ENCODE peak calls at places on chromosomes 6 and 20, in six cellular contexts. One of them, this sample, is unnamed.

GRCh38 chr6:15401769-15402250 is 155.9 kb downstream of the JARID2 start:
- DNase-seq in A549: no peak
- DNase-seq in HFF-Myc: no peak
- DNase-seq in NCI-H1105: no peak
- DNase-seq in PC-3: peak; percentile 31
- DNase-seq in mesothelial cell of epicardium: no peak
- DNase-seq in this sample: no peak

GRCh38 chr20:47309806-47310426 is 46.6 kb downstream of the ZMYND8 start:
- DNase-seq in A549: no peak
- DNase-seq in HFF-Myc: no peak
- DNase-seq in NCI-H1105: no peak
- DNase-seq in PC-3: no peak
- DNase-seq in mesothelial cell of epicardium: no peak
- DNase-seq in this sample: no peak

GRCh38 chr6:150196942-150197745 is 54.3 kb downstream of the PPP1R14C start:
- DNase-seq in A549: no peak
- DNase-seq in HFF-Myc: no peak
- DNase-seq in NCI-H1105: no peak
- DNase-seq in PC-3: no peak
- DNase-seq in mesothelial cell of epicardium: no peak
- DNase-seq in this sample: no peak

GRCh38 chr6:111626446-111626845 is 20.8 kb upstream of the TRAF3IP2 start:
- DNase-seq in A549: no peak
- DNase-seq in HFF-Myc: no peak
- DNase-seq in NCI-H1105: peak; percentile 42
- DNase-seq in PC-3: no peak
- DNase-seq in mesothelial cell of epicardium: no peak
- DNase-seq in this sample: peak; percentile 87

GRCh38 chr20:61640171-61640570 is 388.1 kb downstream of the CDH4 start:
- DNase-seq in A549: no peak
- DNase-seq in HFF-Myc: peak; percentile 29
- DNase-seq in NCI-H1105: no peak
- DNase-seq in PC-3: no peak
- DNase-seq in mesothelial cell of epicardium: no peak
- DNase-seq in this sample: no peak

GRCh38 chr6:16420715-16421461 is 182.5 kb downstream of the GMPR start:
- DNase-seq in A549: no peak
- DNase-seq in HFF-Myc: peak; percentile 86
- DNase-seq in NCI-H1105: no peak
- DNase-seq in PC-3: peak; percentile 43
- DNase-seq in mesothelial cell of epicardium: no peak
- DNase-seq in this sample: no peak

GRCh38 chr6:154277578-154278128 is 79.0 kb downstream of the IPCEF1 start:
- DNase-seq in A549: no peak
- DNase-seq in HFF-Myc: no peak
- DNase-seq in NCI-H1105: no peak
- DNase-seq in PC-3: no peak
- DNase-seq in mesothelial cell of epicardium: no peak
- DNase-seq in this sample: no peak

GRCh38 chr6:139981810-139982550 is 607.5 kb upstream of the CITED2 start:
- DNase-seq in A549: no peak
- DNase-seq in HFF-Myc: peak; percentile 80
- DNase-seq in NCI-H1105: no peak
- DNase-seq in PC-3: peak; percentile 74
- DNase-seq in mesothelial cell of epicardium: no peak
- DNase-seq in this sample: no peak

GRCh38 chr20:10848810-10849370 is 175.1 kb upstream of the JAG1 start:
- DNase-seq in A549: peak; percentile 64
- DNase-seq in HFF-Myc: peak; percentile 96
- DNase-seq in NCI-H1105: no peak
- DNase-seq in PC-3: peak; percentile 95
- DNase-seq in mesothelial cell of epicardium: no peak
- DNase-seq in this sample: no peak

GRCh38 chr6:25583099-25583498 is 68.9 kb upstream of the SCGN start:
- DNase-seq in A549: no peak
- DNase-seq in HFF-Myc: no peak
- DNase-seq in NCI-H1105: no peak
- DNase-seq in PC-3: no peak
- DNase-seq in mesothelial cell of epicardium: no peak
- DNase-seq in this sample: no peak

GRCh38 chr20:61317966-61318520 is 66.0 kb downstream of the CDH4 start:
- DNase-seq in A549: no peak
- DNase-seq in HFF-Myc: no peak
- DNase-seq in NCI-H1105: no peak
- DNase-seq in PC-3: no peak
- DNase-seq in mesothelial cell of epicardium: no peak
- DNase-seq in this sample: no peak

This sample was measured in D721Med.